ENCODE peak calls at places on chromosomes 12 and 14, in four cellular contexts. One of them, this sample, is unnamed. For H3K36me3, the result is how much of the 10 kb centered on the place peaks cover.

GRCh38 chr12:122830517-122831214 is 4.6 kb upstream of the HIP1R start:
- DNase-seq in aorta: no peak
- DNase-seq in pancreas: no peak
- DNase-seq in CD4-positive, CD25-positive, alpha-beta regulatory T cell: no peak
- DNase-seq in this sample: peak

GRCh38 chr12:89960011-89960507 is 251.4 kb upstream of the ATP2B1 start:
- DNase-seq in aorta: no peak
- DNase-seq in pancreas: no peak
- DNase-seq in CD4-positive, CD25-positive, alpha-beta regulatory T cell: no peak
- DNase-seq in this sample: no peak

GRCh38 chr14:39683711-39684110 is 251.5 kb upstream of the FBXO33 start:
- DNase-seq in aorta: no peak
- DNase-seq in pancreas: no peak
- DNase-seq in CD4-positive, CD25-positive, alpha-beta regulatory T cell: no peak
- DNase-seq in this sample: no peak

GRCh38 chr14:105201928-105202513 is 20.9 kb upstream of the NUDT14 start:
- DNase-seq in aorta: no peak
- DNase-seq in pancreas: peak
- DNase-seq in CD4-positive, CD25-positive, alpha-beta regulatory T cell: no peak
- DNase-seq in this sample: no peak

GRCh38 chr12:118685983-118686607 is 295.2 kb upstream of the SRRM4 start:
- DNase-seq in aorta: no peak
- DNase-seq in pancreas: no peak
- DNase-seq in CD4-positive, CD25-positive, alpha-beta regulatory T cell: no peak
- DNase-seq in this sample: no peak

GRCh38 chr12:131077931-131078391 is 124.3 kb downstream of the ADGRD1 start:
- DNase-seq in aorta: no peak
- DNase-seq in pancreas: no peak
- DNase-seq in CD4-positive, CD25-positive, alpha-beta regulatory T cell: no peak
- DNase-seq in this sample: no peak

GRCh38 chr12:9750276-9751203 is 10.2 kb downstream of the CD69 start:
- DNase-seq in aorta: no peak
- DNase-seq in pancreas: no peak
- DNase-seq in CD4-positive, CD25-positive, alpha-beta regulatory T cell: peak
- DNase-seq in this sample: peak

GRCh38 chr14:63286071-63286470 is 32.7 kb downstream of the GPHB5 start:
- DNase-seq in aorta: no peak
- DNase-seq in pancreas: no peak
- DNase-seq in CD4-positive, CD25-positive, alpha-beta regulatory T cell: no peak
- DNase-seq in this sample: no peak

GRCh38 chr14:95185033-95185432 is 27.7 kb upstream of the DICER1 start:
- DNase-seq in aorta: no peak
- DNase-seq in pancreas: no peak
- DNase-seq in CD4-positive, CD25-positive, alpha-beta regulatory T cell: no peak
- DNase-seq in this sample: no peak

GRCh38 chr14:75391953-75392352 is 35.9 kb upstream of the JDP2 start:
- DNase-seq in aorta: no peak
- DNase-seq in pancreas: no peak
- DNase-seq in CD4-positive, CD25-positive, alpha-beta regulatory T cell: no peak
- DNase-seq in this sample: no peak

GRCh38 chr14:77026166-77026929 is 2.2 kb downstream of the IRF2BPL start:
- DNase-seq in aorta: peak
- DNase-seq in pancreas: peak
- DNase-seq in CD4-positive, CD25-positive, alpha-beta regulatory T cell: no peak
- DNase-seq in this sample: peak

GRCh38 chr12:132608231-132609171 is 1.9 kb downstream of the LRCOL1 start:
- DNase-seq in aorta: no peak
- DNase-seq in pancreas: no peak
- DNase-seq in CD4-positive, CD25-positive, alpha-beta regulatory T cell: no peak
- DNase-seq in this sample: no peak

GRCh38 chr12:3976351-3976938 is 103.2 kb upstream of the PARP11 start:
- DNase-seq in aorta: no peak
- DNase-seq in pancreas: no peak
- DNase-seq in CD4-positive, CD25-positive, alpha-beta regulatory T cell: no peak
- DNase-seq in this sample: no peak

GRCh38 chr12:55715169-55715764 is 579 bp upstream of the BLOC1S1 start:
- DNase-seq in aorta: peak
- DNase-seq in pancreas: no peak
- DNase-seq in CD4-positive, CD25-positive, alpha-beta regulatory T cell: no peak
- DNase-seq in this sample: no peak

GRCh38 chr12:10016881-10017280 is 6.5 kb downstream of the CLEC12B start:
- DNase-seq in aorta: no peak
- DNase-seq in pancreas: no peak
- DNase-seq in CD4-positive, CD25-positive, alpha-beta regulatory T cell: no peak
- DNase-seq in this sample: no peak

GRCh38 chr14:21367582-21368144 is 16.2 kb downstream of the SUPT16H start:
- DNase-seq in aorta: no peak
- DNase-seq in pancreas: no peak
- DNase-seq in CD4-positive, CD25-positive, alpha-beta regulatory T cell: no peak
- DNase-seq in this sample: no peak

DNA sequence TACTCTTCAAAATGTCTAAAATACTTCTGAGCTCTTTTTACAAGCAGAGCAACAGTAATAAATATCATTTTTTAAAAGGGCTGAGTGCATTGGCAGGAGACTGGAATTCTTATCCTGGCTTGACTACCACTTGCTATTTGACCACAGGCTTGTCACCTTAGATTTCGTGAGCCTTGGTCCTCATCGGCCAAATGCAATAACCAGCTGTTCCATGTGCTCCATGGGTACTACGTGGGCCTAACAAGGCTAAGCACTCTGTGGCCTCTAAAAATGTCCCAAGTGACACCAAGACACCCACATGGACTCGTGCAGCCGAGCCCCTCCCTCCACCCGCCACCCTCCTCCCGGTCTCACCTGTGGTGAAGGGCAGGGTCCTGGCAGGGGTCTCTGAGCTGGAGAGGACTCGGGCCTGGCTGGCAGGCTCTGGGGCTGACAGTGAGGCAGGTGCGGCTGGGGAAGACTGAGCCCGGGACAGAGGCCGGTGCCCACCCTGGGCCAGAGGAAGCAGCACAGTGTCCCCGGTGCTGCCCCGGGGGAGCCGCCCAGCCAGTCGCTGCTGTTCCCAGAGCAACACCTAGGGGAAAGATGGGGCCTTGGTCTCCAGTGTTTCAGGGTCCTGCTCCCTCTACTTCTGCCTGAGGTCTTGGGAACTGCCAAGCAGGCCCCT is 20.1 kb downstream of the SLC48A1 start:
- DNase-seq in aorta: no peak
- DNase-seq in pancreas: no peak
- DNase-seq in CD4-positive, CD25-positive, alpha-beta regulatory T cell: no peak
- DNase-seq in this sample: no peak
- H3K36me3 ChIP-seq in aorta: under half
- H3K36me3 ChIP-seq in pancreas: under half
- H3K36me3 ChIP-seq in CD4-positive, CD25-positive, alpha-beta regulatory T cell: half or more
- H3K36me3 ChIP-seq in this sample: half or more

DNA sequence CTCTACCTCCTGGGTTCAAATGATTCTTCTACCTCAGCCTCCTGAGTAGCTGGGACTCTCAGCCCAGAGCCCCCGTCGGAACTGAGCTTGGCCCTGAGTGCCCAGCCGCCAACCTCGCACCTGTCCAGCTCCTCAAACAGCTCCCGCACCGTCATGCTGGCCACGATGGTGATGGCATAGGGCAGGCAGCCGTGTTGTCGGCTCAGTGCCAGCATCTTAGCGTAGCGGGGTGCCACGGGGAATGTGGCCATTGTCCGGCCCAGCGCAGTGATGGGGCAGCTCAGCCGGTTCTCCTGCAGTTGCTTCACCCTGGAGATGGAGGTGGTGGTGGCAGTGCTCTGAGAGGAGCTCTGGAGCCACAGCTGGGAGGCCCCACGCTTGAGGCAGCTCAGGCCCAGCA is 32.4 kb downstream of the DHX37 start:
- DNase-seq in aorta: no peak
- DNase-seq in pancreas: no peak
- DNase-seq in CD4-positive, CD25-positive, alpha-beta regulatory T cell: no peak
- DNase-seq in this sample: no peak
- H3K36me3 ChIP-seq in aorta: under half
- H3K36me3 ChIP-seq in pancreas: under half
- H3K36me3 ChIP-seq in CD4-positive, CD25-positive, alpha-beta regulatory T cell: half or more
- H3K36me3 ChIP-seq in this sample: half or more

GRCh38 chr12:120844297-120844696 is 59.9 kb downstream of the SPPL3 start:
- DNase-seq in aorta: no peak
- DNase-seq in pancreas: no peak
- DNase-seq in CD4-positive, CD25-positive, alpha-beta regulatory T cell: no peak
- DNase-seq in this sample: no peak

GRCh38 chr12:120844768-120845449 is 59.2 kb downstream of the SPPL3 start:
- DNase-seq in aorta: no peak
- DNase-seq in pancreas: no peak
- DNase-seq in CD4-positive, CD25-positive, alpha-beta regulatory T cell: no peak
- DNase-seq in this sample: no peak

GRCh38 chr12:120847392-120848157 is 56.6 kb downstream of the SPPL3 start:
- DNase-seq in aorta: no peak
- DNase-seq in pancreas: no peak
- DNase-seq in CD4-positive, CD25-positive, alpha-beta regulatory T cell: no peak
- DNase-seq in this sample: no peak

GRCh38 chr12:120846721-120847120 is 57.4 kb downstream of the SPPL3 start:
- DNase-seq in aorta: no peak
- DNase-seq in pancreas: no peak
- DNase-seq in CD4-positive, CD25-positive, alpha-beta regulatory T cell: no peak
- DNase-seq in this sample: no peak

DNA sequence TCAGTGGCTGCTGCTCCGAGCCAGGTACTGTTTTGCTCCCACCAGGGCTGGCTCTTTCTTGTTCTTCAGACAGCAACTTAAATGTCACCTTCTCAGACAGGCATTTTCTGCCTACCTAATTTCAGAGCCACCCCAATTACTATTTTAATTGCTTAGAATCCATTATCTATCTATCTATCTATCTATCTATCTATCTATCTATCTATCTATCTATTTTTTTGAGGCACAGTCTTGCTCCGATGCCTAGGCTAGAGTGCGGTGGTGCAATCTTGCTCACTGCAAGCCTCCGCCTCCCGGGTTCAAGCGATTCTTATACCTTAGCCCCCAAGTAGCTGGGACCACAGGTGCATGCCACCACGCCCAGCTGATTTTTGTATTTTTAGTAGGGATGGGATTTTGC is 58.5 kb downstream of the SPPL3 start:
- DNase-seq in aorta: no peak
- DNase-seq in pancreas: no peak
- DNase-seq in CD4-positive, CD25-positive, alpha-beta regulatory T cell: no peak
- DNase-seq in this sample: no peak
- H3K36me3 ChIP-seq in aorta: under half
- H3K36me3 ChIP-seq in pancreas: under half
- H3K36me3 ChIP-seq in CD4-positive, CD25-positive, alpha-beta regulatory T cell: under half
- H3K36me3 ChIP-seq in this sample: under half

DNA sequence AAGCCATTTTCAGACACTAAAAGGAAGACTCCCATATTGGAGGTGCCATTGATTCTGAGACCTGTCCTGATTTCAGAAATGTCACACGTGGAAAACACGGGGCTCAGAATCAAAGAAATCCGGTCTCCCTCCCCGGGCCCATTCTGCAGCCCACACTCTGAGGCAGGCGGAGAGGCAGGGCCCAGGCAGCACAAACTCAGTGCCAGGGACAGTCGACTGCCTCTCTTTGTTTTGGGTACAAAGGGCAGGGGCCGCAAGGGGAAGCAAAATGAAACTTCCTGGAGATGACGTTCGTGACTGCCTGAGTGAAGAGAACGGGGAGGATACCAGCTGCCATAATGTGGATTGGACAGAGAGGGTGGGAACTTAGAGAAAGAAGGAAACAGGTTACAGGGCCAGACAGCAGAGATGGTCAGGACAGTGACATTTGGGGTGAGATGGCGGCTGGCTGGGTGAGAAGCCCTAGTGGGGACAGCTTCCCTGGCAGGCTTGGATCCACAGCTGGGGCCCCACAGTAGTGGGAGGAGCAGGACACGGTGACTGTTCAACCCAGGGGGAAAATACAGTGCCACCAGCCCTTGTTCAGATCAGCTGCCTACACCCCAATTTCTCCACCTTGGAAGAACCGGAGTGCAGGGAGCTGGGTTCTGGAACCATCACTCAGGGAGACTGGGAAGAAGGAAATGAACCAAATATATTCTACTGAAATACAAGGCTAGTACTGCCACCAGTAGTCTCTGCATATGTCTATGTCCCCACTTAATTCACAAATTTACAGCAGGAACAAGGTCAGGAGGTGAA is 8.1 kb downstream of the GAPDH start:
- DNase-seq in aorta: peak
- DNase-seq in pancreas: no peak
- DNase-seq in CD4-positive, CD25-positive, alpha-beta regulatory T cell: no peak
- DNase-seq in this sample: no peak
- H3K36me3 ChIP-seq in aorta: under half
- H3K36me3 ChIP-seq in pancreas: under half
- H3K36me3 ChIP-seq in CD4-positive, CD25-positive, alpha-beta regulatory T cell: under half
- H3K36me3 ChIP-seq in this sample: under half

GRCh38 chr14:94052662-94053061 is 26.5 kb downstream of the OTUB2 start:
- DNase-seq in aorta: no peak
- DNase-seq in pancreas: no peak
- DNase-seq in CD4-positive, CD25-positive, alpha-beta regulatory T cell: no peak
- DNase-seq in this sample: peak

GRCh38 chr14:94054401-94054800 is 26.6 kb downstream of the DDX24 start:
- DNase-seq in aorta: no peak
- DNase-seq in pancreas: no peak
- DNase-seq in CD4-positive, CD25-positive, alpha-beta regulatory T cell: no peak
- DNase-seq in this sample: peak

GRCh38 chr14:94056579-94057308 is 24.3 kb downstream of the DDX24 start:
- DNase-seq in aorta: no peak
- DNase-seq in pancreas: no peak
- DNase-seq in CD4-positive, CD25-positive, alpha-beta regulatory T cell: no peak
- DNase-seq in this sample: peak

GRCh38 chr14:94051779-94052178 is 25.6 kb downstream of the OTUB2 start:
- DNase-seq in aorta: no peak
- DNase-seq in pancreas: no peak
- DNase-seq in CD4-positive, CD25-positive, alpha-beta regulatory T cell: no peak
- DNase-seq in this sample: peak

DNA sequence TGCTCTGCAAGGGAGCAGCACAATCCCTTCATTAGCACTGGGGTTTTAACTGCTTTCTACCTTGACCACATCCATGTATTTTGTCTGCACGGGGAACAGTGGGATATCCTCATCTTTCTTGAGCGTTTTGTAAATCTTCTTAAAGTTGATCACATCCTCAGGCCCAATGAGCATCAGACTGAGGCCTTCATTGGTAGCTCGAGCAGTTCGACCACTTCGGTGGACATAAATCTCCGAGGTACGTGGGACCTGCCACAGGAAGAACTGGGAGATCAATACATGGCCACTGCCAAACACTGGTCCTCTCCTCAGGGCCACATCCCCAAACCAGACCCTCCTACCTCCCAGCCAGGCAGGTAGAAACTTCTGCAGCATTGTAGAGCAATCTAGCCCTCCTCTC is 26.1 kb downstream of the DDX24 start:
- DNase-seq in aorta: no peak
- DNase-seq in pancreas: no peak
- DNase-seq in CD4-positive, CD25-positive, alpha-beta regulatory T cell: no peak
- DNase-seq in this sample: peak
- H3K36me3 ChIP-seq in aorta: under half
- H3K36me3 ChIP-seq in pancreas: under half
- H3K36me3 ChIP-seq in CD4-positive, CD25-positive, alpha-beta regulatory T cell: half or more
- H3K36me3 ChIP-seq in this sample: half or more

This sample was measured in spleen.